ENCODE peak calls at places on chromosomes 11 and 22, in seven cellular contexts. B is WTC11, R is H1, C is HCT116, E is K562, U is GM12878, G is HepG2. H is an unnamed sample.

GRCh38 chr11:122141757-122142156 is 25.7 kb upstream of the BLID start:
- DNase-seq in E (no peak), G (no peak), R (no peak), B (no peak), C (no peak), U (no peak), H (no peak)

GRCh38 chr11:42552786-42553185 is 759.0 kb upstream of the API5 start:
- DNase-seq in C (no peak), B (no peak), G (no peak), R (no peak), U (no peak), E (no peak), H (no peak)

GRCh38 chr11:1397146-1397861 is 7.6 kb downstream of the BRSK2 start:
- DNase-seq in G (no peak), B (no peak), U (no peak), E (no peak), R (no peak), C (no peak), H (no peak)

GRCh38 chr22:38613588-38613987 is 42.6 kb downstream of the FAM227A start:
- DNase-seq in C (no peak), U (peak), G (no peak), E (no peak), B (no peak), R (no peak), H (no peak)

GRCh38 chr22:32340437-32340836 is 17.2 kb upstream of the RFPL3 start:
- DNase-seq in B (no peak), G (peak), E (no peak), C (no peak), R (no peak), U (no peak), H (no peak)

GRCh38 chr22:28231423-28231822 is 312.4 kb upstream of the PITPNB start:
- DNase-seq in B (no peak), U (no peak), E (no peak), C (no peak), R (no peak), G (peak), H (peak)

GRCh38 chr11:68338041-68338800 is 25.8 kb downstream of the LRP5 start:
- DNase-seq in B (no peak), U (no peak), E (no peak), C (no peak), R (no peak), G (no peak), H (no peak)

GRCh38 chr11:105181100-105181499 is 41.5 kb upstream of the CARD18 start:
- DNase-seq in B (no peak), U (no peak), C (no peak), E (no peak), R (no peak), G (no peak), H (no peak)

GRCh38 chr11:6475936-6476335 is 2.2 kb upstream of the TRIM3 start:
- DNase-seq in E (peak), B (peak), C (no peak), U (no peak), R (no peak), G (peak), H (no peak)

GRCh38 chr11:1138053-1138452 is 19.7 kb upstream of the MUC5AC start:
- DNase-seq in U (no peak), G (no peak), E (no peak), C (no peak), R (no peak), B (no peak), H (no peak)

GRCh38 chr11:69286358-69287327 is 7.3 kb upstream of the MYEOV start:
- DNase-seq in U (no peak), E (no peak), C (no peak), G (no peak), R (no peak), B (no peak), H (no peak)

GRCh38 chr11:7672960-7673723 is at the start of gene CYB5R2:
- DNase-seq in R (no peak), U (no peak), G (no peak), E (peak), C (peak), B (peak), H (no peak)

GRCh38 chr11:122140535-122140934 is 24.5 kb upstream of the BLID start:
- DNase-seq in U (no peak), R (no peak), G (no peak), B (no peak), C (no peak), E (no peak), H (no peak)

GRCh38 chr11:124935548-124936514 is at the start of gene HEPACAM:
- DNase-seq in B (no peak), G (peak), E (no peak), U (no peak), R (no peak), C (no peak), H (no peak)

GRCh38 chr11:127006311-127006710 is 5.7 kb upstream of the KIRREL3 start:
- DNase-seq in U (no peak), C (no peak), R (no peak), G (no peak), B (no peak), E (no peak), H (no peak)

GRCh38 chr22:45336971-45337431 is 27.3 kb downstream of the FAM118A start:
- DNase-seq in C (no peak), E (no peak), G (no peak), B (no peak), R (no peak), U (no peak), H (no peak)

GRCh38 chr11:116118138-116118470 is 613.9 kb upstream of the CADM1 start:
- DNase-seq in C (no peak), R (no peak), E (no peak), B (no peak), G (no peak), U (no peak), H (no peak)

GRCh38 chr11:128260398-128260797 is 327.0 kb downstream of the ETS1 start:
- DNase-seq in C (no peak), B (no peak), E (no peak), G (no peak), R (no peak), U (no peak), H (no peak)

GRCh38 chr11:128303383-128303782 is 284.0 kb downstream of the ETS1 start:
- DNase-seq in E (no peak), G (no peak), R (no peak), C (no peak), U (no peak), B (no peak), H (no peak)

GRCh38 chr22:26330971-26331625 is 98.0 kb upstream of the ASPHD2 start:
- DNase-seq in R (peak), U (peak), G (peak), B (peak), C (peak), E (peak), H (peak)

GRCh38 chr11:102639656-102640055 is 14.5 kb upstream of the MMP20 start:
- DNase-seq in C (no peak), U (no peak), E (no peak), R (no peak), G (no peak), B (no peak), H (no peak)

GRCh38 chr11:36030707-36031365 is 87.0 kb downstream of the LDLRAD3 start:
- DNase-seq in B (no peak), U (no peak), R (no peak), C (no peak), G (no peak), E (no peak), H (no peak)

GRCh38 chr22:20624161-20624616 is 116.8 kb downstream of the MED15 start:
- DNase-seq in E (no peak), R (no peak), B (no peak), C (no peak), U (peak), G (no peak), H (no peak)

GRCh38 chr11:119550330-119550729 is 127.4 kb upstream of the THY1 start:
- DNase-seq in G (no peak), C (no peak), U (no peak), E (no peak), R (no peak), B (no peak), H (no peak)

GRCh38 chr22:49156662-49157285 is 670.9 kb downstream of the BRD1 start:
- DNase-seq in E (no peak), R (no peak), U (no peak), B (no peak), G (no peak), C (no peak), H (no peak)

GRCh38 chr11:16363709-16364108 is 7.4 kb upstream of the SOX6 start:
- DNase-seq in C (no peak), R (no peak), E (peak), U (no peak), G (no peak), B (no peak), H (no peak)

GRCh38 chr11:119290894-119291497 is 25.9 kb downstream of the MCAM start:
- DNase-seq in G (no peak), B (no peak), E (no peak), R (no peak), U (no peak), C (peak), H (no peak)

GRCh38 chr11:107590460-107591097 is 368 bp upstream of the ELMOD1 start:
- DNase-seq in G (no peak), R (no peak), C (no peak), U (no peak), B (peak), E (no peak), H (no peak)

GRCh38 chr11:63858628-63859550 is 20.0 kb downstream of the MARK2 start:
- DNase-seq in G (peak), C (no peak), U (no peak), E (peak), B (no peak), R (no peak), H (no peak)

GRCh38 chr11:116986521-116987105 is 111.6 kb downstream of the SIK3 start:
- DNase-seq in U (peak), C (no peak), R (no peak), G (peak), B (no peak), E (no peak), H (no peak)

GRCh38 chr11:2777396-2777795 is 77.6 kb upstream of the KCNQ1OT1 start:
- DNase-seq in B (peak), E (no peak), R (no peak), C (no peak), U (no peak), G (no peak), H (no peak)

GRCh38 chr22:46150615-46151423 is 493 bp downstream of the PPARA start:
- DNase-seq in C (no peak), G (no peak), E (peak), U (no peak), B (peak), R (no peak), H (peak)

GRCh38 chr22:33894036-33894435 is 26.2 kb downstream of the LARGE1 start:
- DNase-seq in E (no peak), R (no peak), C (no peak), G (no peak), U (no peak), B (no peak), H (no peak)

GRCh38 chr11:452203-452744 is 2.2 kb downstream of the PTDSS2 start:
- DNase-seq in E (no peak), C (no peak), U (no peak), B (no peak), R (no peak), G (no peak), H (no peak)

GRCh38 chr11:95565692-95566091 is 223.9 kb downstream of the FAM76B start:
- DNase-seq in R (no peak), C (no peak), B (no peak), E (no peak), G (no peak), U (no peak), H (no peak)
- TF ChIP-seq SP1 in R (no peak), C (no peak), B (no peak), E (no peak), G (no peak), U (no peak), H (no peak)

DNA sequence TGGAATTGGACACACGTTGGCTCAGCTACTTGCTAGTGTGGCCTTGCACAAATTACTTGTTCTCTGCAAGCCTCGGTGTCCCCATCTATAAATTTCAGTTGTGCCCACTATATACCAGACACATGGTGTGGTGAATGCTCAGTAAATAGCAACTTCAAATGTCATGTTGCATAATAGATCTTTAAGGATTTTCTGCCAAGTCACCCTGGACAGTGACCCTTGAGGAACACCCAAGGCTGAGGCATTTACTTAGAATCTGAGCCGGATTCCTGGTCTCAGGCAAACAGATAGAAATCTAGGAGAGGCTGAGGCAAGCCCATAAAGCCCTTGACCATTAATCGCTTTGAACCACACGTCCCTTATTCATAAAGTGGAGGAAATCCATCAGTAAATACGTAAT is 9.6 kb downstream of the TEAD1 start:
- DNase-seq in G (no peak), U (no peak), C (no peak), B (no peak), E (peak), R (no peak), H (no peak)
- TF ChIP-seq SP1 in G (no peak), U (no peak), C (no peak), B (no peak), E (no peak), R (no peak), H (no peak)

DNA sequence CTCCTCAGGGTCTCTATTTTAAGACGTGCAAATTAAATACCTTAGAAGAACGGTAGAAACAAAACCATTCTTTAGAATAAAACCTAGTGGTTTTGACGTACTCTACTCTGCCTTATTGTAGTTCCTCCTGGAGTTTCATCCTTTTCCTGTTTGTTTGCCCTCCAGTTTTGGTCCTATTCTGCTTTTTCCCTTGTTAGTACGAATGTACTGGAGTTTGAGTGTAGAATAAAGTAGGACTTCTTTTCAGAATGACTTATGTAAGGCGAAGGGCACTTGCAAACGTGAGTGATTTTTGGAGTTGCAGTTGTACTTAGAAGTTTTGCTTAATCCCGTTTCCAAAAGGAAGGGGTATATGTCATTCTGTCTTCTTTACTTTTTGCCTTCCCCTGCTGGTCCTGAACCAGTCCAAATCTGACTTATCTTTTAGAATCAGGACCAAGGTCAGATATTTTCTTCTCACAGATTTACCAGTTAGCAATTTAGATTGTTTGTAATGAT is 1.4 kb downstream of the SIK2 start:
- DNase-seq in E (no peak), U (no peak), C (no peak), B (no peak), G (no peak), R (no peak), H (no peak)
- TF ChIP-seq SP1 in E (no peak), U (no peak), C (no peak), B (no peak), G (no peak), R (no peak), H (no peak)

GRCh38 chr11:70786021-70786665 is 387.8 kb downstream of the CTTN start:
- DNase-seq in B (no peak), G (no peak), C (no peak), E (no peak), U (no peak), R (no peak), H (no peak)

GRCh38 chr11:70790671-70791300 is 392.5 kb downstream of the CTTN start:
- DNase-seq in U (no peak), R (peak), C (no peak), E (no peak), B (peak), G (no peak), H (no peak)

GRCh38 chr11:70785372-70785771 is 387.0 kb downstream of the CTTN start:
- DNase-seq in C (no peak), B (no peak), G (no peak), R (no peak), U (no peak), E (no peak), H (no peak)

GRCh38 chr11:70783821-70784220 is 385.5 kb downstream of the CTTN start:
- DNase-seq in C (no peak), B (no peak), U (no peak), G (no peak), R (no peak), E (no peak), H (no peak)

GRCh38 chr11:70788247-70789022 is 390.1 kb downstream of the CTTN start:
- DNase-seq in U (no peak), B (no peak), R (no peak), G (no peak), E (peak), C (peak), H (no peak)
- TF ChIP-seq SP1 in U (no peak), B (no peak), R (no peak), G (no peak), E (no peak), C (peak), H (no peak)

DNA sequence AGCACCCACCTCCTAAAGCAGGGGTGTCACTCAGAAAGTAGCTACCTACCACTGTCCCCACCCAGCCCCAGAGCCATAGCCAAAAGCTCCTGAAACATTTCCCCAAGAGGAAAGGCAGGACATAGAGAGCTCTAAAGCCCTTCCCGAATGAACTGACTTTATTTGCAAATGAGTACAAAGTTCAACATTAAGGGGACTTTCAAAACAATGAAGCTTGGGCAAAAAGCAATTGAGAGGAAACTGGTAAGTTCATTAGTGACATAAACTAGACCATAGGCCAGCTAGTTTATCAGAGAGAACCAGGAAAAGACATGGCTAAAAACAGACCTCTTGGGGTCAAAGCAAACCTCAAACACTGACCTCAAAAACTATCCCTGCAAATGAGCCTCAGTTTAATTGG is 72.7 kb downstream of the IGLL5 start:
- DNase-seq in B (no peak), E (no peak), R (no peak), G (peak), C (no peak), U (no peak), H (no peak)
- TF ChIP-seq SP1 in B (no peak), E (no peak), R (no peak), G (no peak), C (no peak), U (no peak), H (no peak)

GRCh38 chr22:29883831-29884139 is 811 bp downstream of the MTMR3 start:
- DNase-seq in E (no peak), G (no peak), R (no peak), B (no peak), C (no peak), U (no peak), H (no peak)

GRCh38 chr22:29883045-29883830 is at the start of gene MTMR3:
- DNase-seq in R (peak), E (peak), C (peak), U (peak), G (peak), B (peak), H (peak)

GRCh38 chr22:29877620-29878019 is 5.4 kb upstream of the MTMR3 start:
- DNase-seq in R (no peak), G (no peak), U (no peak), E (no peak), B (no peak), C (no peak), H (no peak)

GRCh38 chr22:29882716-29883044 is 294 bp upstream of the MTMR3 start:
- DNase-seq in U (no peak), G (no peak), B (no peak), C (no peak), R (no peak), E (no peak), H (no peak)

GRCh38 chr22:29879738-29880137 is 3.2 kb upstream of the MTMR3 start:
- DNase-seq in R (no peak), C (peak), B (no peak), G (no peak), U (no peak), E (no peak), H (peak)
- TF ChIP-seq SP1 in R (peak), C (no peak), B (no peak), G (no peak), U (no peak), E (no peak), H (no peak)

DNA sequence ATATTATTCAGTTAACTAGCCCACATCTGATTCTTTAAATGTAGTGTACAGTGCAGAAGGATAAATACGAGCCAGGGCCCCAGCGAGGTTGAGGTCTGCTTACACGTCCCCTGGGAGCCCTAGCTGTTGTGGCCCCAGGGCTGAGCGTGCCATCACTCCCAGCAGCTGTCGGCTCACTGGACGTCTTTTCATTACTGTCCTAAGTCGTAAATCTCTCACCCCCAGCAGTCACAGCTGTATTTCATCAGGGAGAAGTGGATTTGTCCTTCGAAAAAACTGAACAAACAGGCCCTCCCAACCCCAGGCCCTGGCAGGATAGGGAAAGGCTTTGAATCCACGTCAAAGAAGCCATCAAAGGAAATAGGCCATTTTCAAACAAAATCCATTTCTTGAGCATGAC is 110.3 kb upstream of the CSNK2A3 start:
- DNase-seq in G (no peak), U (no peak), R (no peak), B (no peak), C (no peak), E (no peak), H (peak)
- TF ChIP-seq SP1 in G (no peak), U (no peak), R (no peak), B (no peak), C (no peak), E (no peak), H (no peak)

GRCh38 chr22:37284807-37285355 is 2.6 kb downstream of the CYTH4 start:
- DNase-seq in C (no peak), B (no peak), G (no peak), U (peak), R (no peak), E (no peak), H (no peak)
- TF ChIP-seq SP1 in C (no peak), B (no peak), G (no peak), U (no peak), R (no peak), E (no peak), H (no peak)